ENCODE peak calls at places on chromosomes 4 and X, in eight cellular contexts. F is upper lobe of right lung, K is psoas muscle, U is AG04449, C is foreskin fibroblast, M is choroid plexus epithelial cell, T is bronchial epithelial cell, B is thoracic aorta. J is an unnamed sample.

GRCh38 chrX:43618376-43619205 is 37.5 kb upstream of the MAOA start:
- DNase-seq in T (no peak), B (no peak), M (no peak), U (no peak), F (no peak), C (no peak), K (no peak), J (no peak)

GRCh38 chrX:72245461-72246089 is 6.7 kb upstream of the ERCC6L start:
- DNase-seq in F (no peak), K (peak), C (peak), B (no peak), M (peak), U (no peak), T (peak), J (no peak)

GRCh38 chr4:176191974-176192373 is 3.4 kb downstream of the SPATA4 start:
- DNase-seq in K (no peak), B (no peak), M (no peak), T (peak), C (peak), F (no peak), U (no peak), J (no peak)

GRCh38 chrX:9466115-9466495 is 1.2 kb downstream of the TBL1X start:
- DNase-seq in B (no peak), F (peak), M (no peak), T (no peak), U (no peak), C (peak), K (peak), J (no peak)

GRCh38 chr4:170047774-170048354 is 21.7 kb upstream of the MFAP3L start:
- DNase-seq in T (peak), M (peak), K (no peak), C (peak), U (peak), B (no peak), F (no peak), J (peak)

GRCh38 chrX:70096052-70096451 is 33.8 kb downstream of the OTUD6A start:
- DNase-seq in F (no peak), B (no peak), T (peak), U (no peak), C (peak), K (no peak), M (peak), J (no peak)

GRCh38 chrX:120560405-120560841 is 339 bp downstream of the CUL4B start:
- DNase-seq in B (no peak), U (no peak), M (no peak), F (no peak), T (no peak), C (peak), K (no peak), J (peak)

GRCh38 chr4:24655971-24656370 is 71.6 kb upstream of the DHX15 start:
- DNase-seq in T (no peak), K (no peak), C (no peak), F (no peak), B (no peak), U (no peak), M (no peak), J (no peak)

GRCh38 chr4:55345980-55346850 is at the start of gene SRD5A3:
- DNase-seq in B (peak), U (no peak), T (peak), C (peak), F (peak), M (peak), K (peak), J (no peak)

GRCh38 chr4:181959121-181959520 is 284.1 kb upstream of the TENM3 start:
- DNase-seq in K (no peak), T (peak), M (peak), F (no peak), U (peak), B (no peak), C (peak), J (no peak)

GRCh38 chr4:24988776-24989175 is 42.0 kb downstream of the LGI2 start:
- DNase-seq in B (no peak), M (peak), K (no peak), T (peak), F (no peak), C (peak), U (no peak), J (peak)

GRCh38 chr4:78310732-78311100 is 240.9 kb upstream of the ANXA3 start:
- DNase-seq in C (no peak), T (no peak), B (no peak), F (no peak), U (no peak), K (no peak), M (no peak), J (no peak)

GRCh38 chr4:54169176-54169575 is 59.9 kb upstream of the PDGFRA start:
- DNase-seq in M (peak), U (no peak), B (no peak), F (no peak), T (no peak), C (peak), K (no peak), J (peak)

GRCh38 chr4:167101035-167101434 is 133.3 kb downstream of the SPOCK3 start:
- DNase-seq in C (no peak), K (no peak), T (no peak), U (no peak), M (no peak), F (no peak), B (no peak), J (no peak)

GRCh38 chrX:69025802-69026301 is 139.4 kb downstream of the PJA1 start:
- DNase-seq in U (no peak), K (no peak), T (peak), B (no peak), C (no peak), F (no peak), M (peak), J (peak)

GRCh38 chr4:8582436-8582835 is 2.2 kb downstream of the GPR78 start:
- DNase-seq in F (peak), K (peak), U (no peak), C (no peak), T (no peak), M (no peak), B (no peak), J (no peak)

GRCh38 chr4:40481977-40482376 is 146.8 kb downstream of the CHRNA9 start:
- DNase-seq in U (no peak), K (no peak), C (no peak), B (no peak), T (no peak), F (no peak), M (no peak), J (no peak)

GRCh38 chrX:97616883-97617510 is 733.3 kb downstream of the RPA4 start:
- DNase-seq in K (no peak), B (no peak), T (peak), U (peak), F (no peak), C (peak), M (peak), J (peak)

GRCh38 chrX:10134921-10135320 is 21.9 kb upstream of the CLCN4 start:
- DNase-seq in K (no peak), C (no peak), F (no peak), B (no peak), U (no peak), T (no peak), M (no peak), J (no peak)

GRCh38 chrX:15530318-15530717 is 29.7 kb downstream of the BMX start:
- DNase-seq in M (no peak), U (no peak), B (no peak), C (no peak), F (no peak), K (no peak), T (no peak), J (no peak)

GRCh38 chr4:133131829-133132485 is 17.1 kb upstream of the PCDH10 start:
- DNase-seq in K (no peak), T (no peak), U (no peak), M (no peak), F (no peak), C (no peak), B (no peak), J (no peak)

GRCh38 chr4:76856183-76856969 is 41.6 kb downstream of the SOWAHB start:
- DNase-seq in M (peak), B (no peak), K (no peak), C (peak), F (no peak), U (peak), T (no peak), J (peak)

GRCh38 chrX:148633509-148633908 is 133.1 kb downstream of the AFF2 start:
- DNase-seq in U (no peak), M (no peak), F (no peak), C (no peak), K (no peak), B (no peak), T (no peak), J (no peak)

GRCh38 chrX:9928083-9928482 is 39.1 kb upstream of the CLDN34 start:
- DNase-seq in M (no peak), T (no peak), F (no peak), U (no peak), B (no peak), C (no peak), K (no peak), J (no peak)

GRCh38 chr4:56817840-56818491 is 3.5 kb downstream of the SPINK2 start:
- DNase-seq in T (peak), B (no peak), M (no peak), F (no peak), C (no peak), K (no peak), U (no peak), J (no peak)

GRCh38 chrX:43566170-43566569 is 89.9 kb upstream of the MAOA start:
- DNase-seq in F (no peak), T (peak), C (no peak), B (no peak), U (no peak), K (no peak), M (no peak), J (no peak)

GRCh38 chrX:55187281-55187680 is 32.9 kb upstream of the PAGE5 start:
- DNase-seq in U (no peak), C (no peak), F (no peak), B (no peak), T (peak), M (no peak), K (no peak), J (no peak)

GRCh38 chr4:90025248-90025647 is 101.9 kb upstream of the CCSER1 start:
- DNase-seq in B (no peak), U (no peak), F (no peak), C (peak), M (peak), K (no peak), T (peak), J (no peak)

GRCh38 chr4:100789991-100790390 is 272.2 kb upstream of the EMCN start:
- DNase-seq in F (no peak), T (no peak), K (no peak), C (no peak), B (no peak), M (no peak), U (no peak), J (no peak)

DNA sequence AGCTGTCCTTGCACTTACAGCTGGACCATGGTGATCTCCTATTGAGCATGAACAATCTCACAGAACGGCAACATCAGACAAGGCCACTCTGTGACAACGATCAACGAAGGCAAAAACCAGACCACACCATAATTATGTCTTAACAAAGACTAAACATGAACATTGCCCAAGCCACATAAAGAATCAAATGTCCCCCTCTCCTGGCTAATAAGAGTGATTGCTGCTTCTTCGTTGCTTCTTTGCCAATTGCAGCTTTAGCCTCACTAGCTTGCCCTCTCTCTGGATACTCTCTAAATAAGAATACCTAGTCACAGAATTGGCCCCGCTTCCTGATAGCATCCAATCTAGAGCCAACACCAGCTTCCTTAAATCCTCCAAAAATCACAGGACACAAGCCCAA is 41.5 kb upstream of the PGRMC1 start:
- DNase-seq in B (no peak), U (no peak), C (peak), M (peak), K (no peak), F (no peak), T (no peak), J (peak)
- TF ChIP-seq CTCF in B (no peak), U (peak), C (no peak), M (peak), K (no peak), F (peak), T (peak), J (no peak)

GRCh38 chrX:17592117-17592516 is 145.2 kb upstream of the SCML1 start:
- DNase-seq in M (peak), C (peak), K (no peak), B (no peak), F (no peak), U (no peak), T (peak), J (no peak)
- H3K4me3 ChIP-seq in M (no peak), C (peak), K (no peak), B (peak), F (no peak), U (peak), T (no peak), J (no peak)

GRCh38 chr4:3833326-3833989 is 67.3 kb downstream of the ADRA2C start:
- DNase-seq in K (no peak), C (no peak), T (no peak), U (no peak), B (no peak), F (no peak), M (no peak), J (no peak)

GRCh38 chr4:3832536-3833220 is 66.5 kb downstream of the ADRA2C start:
- DNase-seq in M (no peak), T (no peak), F (no peak), U (no peak), C (no peak), K (peak), B (no peak), J (no peak)

GRCh38 chr4:3830774-3831528 is 64.8 kb downstream of the ADRA2C start:
- DNase-seq in C (no peak), U (no peak), T (no peak), F (no peak), K (peak), B (no peak), M (no peak), J (no peak)

GRCh38 chr4:3829954-3830773 is 64.0 kb downstream of the ADRA2C start:
- DNase-seq in M (no peak), F (no peak), U (no peak), T (no peak), B (no peak), C (no peak), K (peak), J (no peak)

GRCh38 chr4:3831529-3832150 is 65.5 kb downstream of the ADRA2C start:
- DNase-seq in C (no peak), B (no peak), K (peak), U (no peak), F (no peak), T (no peak), M (no peak), J (no peak)
- TF ChIP-seq CTCF in C (no peak), B (no peak), K (no peak), U (no peak), F (no peak), T (no peak), M (no peak), J (no peak)

GRCh38 chr4:159269956-159270355 is 167.1 kb downstream of the RAPGEF2 start:
- DNase-seq in B (no peak), F (no peak), K (no peak), U (no peak), T (no peak), M (no peak), C (no peak), J (no peak)

GRCh38 chr4:159268607-159269006 is 165.7 kb downstream of the RAPGEF2 start:
- DNase-seq in C (peak), M (no peak), U (no peak), F (no peak), T (no peak), K (no peak), B (no peak), J (no peak)

GRCh38 chr4:159267940-159268327 is 165.1 kb downstream of the RAPGEF2 start:
- DNase-seq in K (no peak), U (no peak), F (no peak), T (no peak), C (no peak), M (no peak), B (no peak), J (no peak)

GRCh38 chr4:159267023-159267939 is 164.4 kb downstream of the RAPGEF2 start:
- DNase-seq in U (no peak), K (no peak), T (no peak), B (no peak), F (no peak), C (peak), M (peak), J (no peak)

DNA sequence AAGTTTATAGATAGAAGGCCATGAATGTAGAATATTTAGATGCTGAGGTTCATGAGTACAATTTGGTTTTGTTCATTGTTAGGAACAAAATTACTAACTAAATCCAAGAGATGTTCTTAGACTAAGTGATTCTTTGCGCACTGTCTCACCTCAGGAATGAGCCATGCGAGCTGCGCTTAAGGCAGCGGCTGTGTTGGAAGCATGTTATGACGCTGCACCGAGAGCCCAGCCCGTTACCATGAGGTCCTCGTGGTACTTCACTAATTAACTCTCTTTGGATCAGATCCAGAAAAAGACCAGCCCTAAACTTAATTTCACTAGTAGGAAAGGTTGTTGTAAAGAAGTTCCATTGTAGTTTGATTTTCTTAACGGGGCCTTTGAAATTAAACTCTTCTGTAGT is 166.3 kb downstream of the RAPGEF2 start:
- DNase-seq in F (no peak), K (no peak), M (no peak), C (no peak), T (no peak), U (no peak), B (no peak), J (no peak)
- H3K4me3 ChIP-seq in F (no peak), K (no peak), M (no peak), C (no peak), T (no peak), U (no peak), B (no peak), J (no peak)

GRCh38 chr4:74805601-74806000 is 11.3 kb upstream of the BTC start:
- DNase-seq in M (peak), B (no peak), F (no peak), T (peak), U (peak), K (no peak), C (peak), J (no peak)
- TF ChIP-seq CTCF in M (no peak), B (no peak), F (no peak), T (peak), U (no peak), K (no peak), C (no peak), J (no peak)

DNA sequence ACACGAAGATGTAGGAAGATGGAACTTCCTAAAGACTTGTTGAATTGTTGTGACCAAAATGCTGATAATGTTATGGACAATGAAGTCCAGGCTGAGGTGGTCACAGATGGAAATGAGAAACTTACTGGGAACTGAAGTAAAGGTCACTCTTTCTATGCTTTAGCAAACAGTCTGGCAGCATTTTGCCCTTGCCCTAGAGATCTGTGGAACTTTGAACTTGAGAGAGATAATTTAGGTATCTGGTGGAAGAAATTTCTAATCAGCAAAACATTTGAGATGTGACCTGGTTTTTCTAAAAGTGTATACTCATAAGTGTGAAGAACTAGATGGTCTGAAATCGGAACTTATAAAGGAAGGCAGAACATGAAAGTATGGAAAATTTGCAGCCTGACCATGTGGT is 1785.9 kb downstream of the PCDH7 start:
- DNase-seq in M (no peak), T (no peak), C (no peak), U (no peak), K (no peak), F (no peak), B (no peak), J (no peak)
- H3K4me3 ChIP-seq in M (no peak), T (no peak), C (no peak), U (no peak), K (no peak), F (no peak), B (no peak), J (no peak)

DNA sequence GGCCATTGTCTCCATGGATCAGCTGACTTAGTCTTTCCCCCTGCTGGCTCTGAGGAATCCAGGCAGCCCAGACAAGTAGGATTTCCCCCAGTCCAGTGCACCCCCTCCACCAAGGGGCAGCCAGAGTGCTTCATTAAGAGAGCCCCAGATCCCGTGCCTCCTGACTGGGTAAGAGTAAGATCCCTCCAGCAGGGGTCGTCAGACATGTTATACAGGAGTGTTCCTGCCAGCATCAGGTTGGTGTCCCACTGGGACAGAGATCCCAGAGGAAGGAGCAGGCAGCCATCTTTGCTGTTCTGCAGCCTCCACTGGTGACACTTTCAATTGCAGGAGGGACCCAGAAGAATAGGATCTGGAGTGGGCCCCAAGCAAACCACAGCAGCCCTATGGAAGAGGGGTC is 29.0 kb upstream of the INPP4B start:
- DNase-seq in K (no peak), B (no peak), C (no peak), M (no peak), T (no peak), U (no peak), F (no peak), J (no peak)
- TF ChIP-seq CTCF in K (no peak), B (no peak), C (no peak), M (no peak), T (no peak), U (no peak), F (no peak), J (no peak)

GRCh38 chr4:88817740-88818139 is 120.1 kb upstream of the NAP1L5 start:
- DNase-seq in M (no peak), F (no peak), K (no peak), U (no peak), T (no peak), C (no peak), B (no peak), J (no peak)

GRCh38 chr4:88823058-88823919 is 125.7 kb upstream of the NAP1L5 start:
- DNase-seq in C (peak), T (peak), K (peak), F (peak), U (peak), M (peak), B (peak), J (peak)

GRCh38 chr4:88820723-88821368 is 123.2 kb upstream of the NAP1L5 start:
- DNase-seq in F (no peak), K (no peak), C (peak), M (no peak), B (no peak), T (peak), U (no peak), J (no peak)

GRCh38 chr4:88818650-88819470 is 121.2 kb upstream of the NAP1L5 start:
- DNase-seq in C (peak), B (no peak), F (no peak), T (peak), K (peak), M (peak), U (no peak), J (no peak)

DNA sequence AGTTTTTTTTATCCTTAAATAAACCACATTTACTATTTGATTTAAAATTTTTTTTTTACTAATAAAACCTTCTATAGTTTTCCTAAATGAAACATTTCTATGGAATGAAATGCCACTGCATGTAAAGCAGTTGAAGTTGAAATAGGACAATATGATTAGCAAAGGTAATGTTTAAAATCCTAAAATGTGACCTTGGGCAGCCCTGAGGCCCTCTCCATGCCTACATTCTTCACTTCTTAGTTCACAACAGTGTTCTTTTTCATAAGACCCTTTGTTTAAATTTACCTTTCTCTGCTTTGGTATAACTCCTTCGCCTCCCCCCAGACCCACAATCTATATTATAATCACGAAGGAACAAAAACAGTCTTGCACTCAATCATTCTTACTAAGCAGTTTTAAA is 124.4 kb upstream of the NAP1L5 start:
- DNase-seq in M (no peak), B (no peak), C (no peak), T (no peak), F (no peak), U (no peak), K (no peak), J (no peak)
- H3K4me3 ChIP-seq in M (peak), B (peak), C (peak), T (peak), F (peak), U (peak), K (peak), J (no peak)